ENCODE peak calls at places on chromosomes 11 and 22, in eight cellular contexts. I is lower lobe of right lung, P is IMR-90, O is transverse colon, X is mesothelial cell of epicardium, A is GM10248, D is CD14-positive monocyte, W is HFF-Myc. N is an unnamed sample.

GRCh38 chr11:115084191-115084590 is 405.9 kb downstream of the NXPE2 start:
- DNase-seq in O (no peak), D (no peak), I (no peak), W (no peak), P (no peak), X (no peak), A (no peak), N (no peak)

GRCh38 chr11:38060930-38061329 is 1462.9 kb upstream of the RAG2 start:
- DNase-seq in A (no peak), O (no peak), D (no peak), X (no peak), W (no peak), P (no peak), I (no peak), N (no peak)

GRCh38 chr11:8650401-8650990 is 32.0 kb downstream of the TRIM66 start:
- DNase-seq in P (peak), A (no peak), X (no peak), W (peak), I (no peak), D (no peak), O (no peak), N (no peak)

GRCh38 chr22:35352214-35353111 is 28.4 kb upstream of the HMOX1 start:
- DNase-seq in O (peak), D (peak), P (no peak), A (peak), W (no peak), I (peak), X (no peak), N (no peak)

GRCh38 chr11:44611687-44612437 is 46.4 kb downstream of the CD82 start:
- DNase-seq in X (no peak), A (peak), D (no peak), W (no peak), I (no peak), O (peak), P (no peak), N (no peak)

GRCh38 chr22:49395617-49396016 is 432.1 kb downstream of the BRD1 start:
- DNase-seq in P (no peak), A (no peak), W (no peak), X (peak), I (peak), O (no peak), D (no peak), N (no peak)

GRCh38 chr11:73570415-73571114 is 27.3 kb downstream of the FAM168A start:
- DNase-seq in X (no peak), O (no peak), A (no peak), D (no peak), P (peak), I (no peak), W (no peak), N (no peak)

GRCh38 chr11:17553249-17553546 is 6.1 kb downstream of the OTOG start:
- DNase-seq in W (no peak), P (no peak), D (peak), X (no peak), I (no peak), A (no peak), O (no peak), N (no peak)

GRCh38 chr22:50542416-50542927 is 3.2 kb upstream of the KLHDC7B start:
- DNase-seq in X (no peak), O (peak), W (no peak), A (peak), D (peak), I (no peak), P (no peak), N (no peak)

GRCh38 chr11:10497371-10498021 is 42.4 kb downstream of the AMPD3 start:
- DNase-seq in A (no peak), P (no peak), D (no peak), O (no peak), W (no peak), X (peak), I (no peak), N (no peak)

GRCh38 chr11:15289718-15290117 is 175.0 kb downstream of the INSC start:
- DNase-seq in W (no peak), O (no peak), A (no peak), P (no peak), I (no peak), X (no peak), D (no peak), N (no peak)

GRCh38 chr11:23205156-23205871 is 345.0 kb upstream of the CCDC179 start:
- DNase-seq in D (no peak), I (no peak), A (no peak), W (no peak), P (peak), X (no peak), O (no peak), N (no peak)

GRCh38 chr11:127639916-127640315 is 639.3 kb upstream of the KIRREL3 start:
- DNase-seq in X (no peak), O (no peak), P (peak), W (no peak), I (no peak), D (no peak), A (no peak), N (no peak)

GRCh38 chr11:93532285-93532789 is 10.9 kb downstream of the SMCO4 start:
- DNase-seq in O (no peak), A (no peak), D (no peak), W (no peak), I (no peak), P (peak), X (no peak), N (no peak)

GRCh38 chr11:104078250-104078649 is 41.8 kb downstream of the DDI1 start:
- DNase-seq in W (no peak), D (no peak), I (no peak), P (no peak), O (no peak), A (no peak), X (no peak), N (no peak)

GRCh38 chr22:28826921-28827320 is 26.6 kb upstream of the XBP1 start:
- DNase-seq in I (no peak), W (no peak), A (no peak), X (no peak), P (no peak), D (no peak), O (no peak), N (no peak)

GRCh38 chr11:34846467-34846866 is 69.7 kb downstream of the APIP start:
- DNase-seq in O (no peak), I (no peak), A (no peak), X (no peak), D (no peak), W (no peak), P (no peak), N (no peak)

GRCh38 chr11:124657922-124658321 is 15.6 kb downstream of the SIAE start:
- DNase-seq in W (no peak), X (no peak), A (no peak), I (no peak), O (no peak), D (no peak), P (no peak), N (no peak)

GRCh38 chr11:110376711-110377324 is 52.9 kb upstream of the FDX1 start:
- DNase-seq in X (peak), I (peak), P (peak), A (peak), D (peak), W (peak), O (peak), N (no peak)

GRCh38 chr11:106021181-106021966 is 666 bp downstream of the MSANTD4 start:
- DNase-seq in X (no peak), I (no peak), W (no peak), P (peak), O (no peak), D (no peak), A (no peak), N (no peak)

GRCh38 chr11:3121931-3122774 is 43.0 kb downstream of the OSBPL5 start:
- DNase-seq in P (no peak), W (no peak), X (no peak), A (no peak), D (peak), O (peak), I (peak), N (peak)

GRCh38 chr11:76721755-76722677 is 51.5 kb upstream of the LRRC32 start:
- DNase-seq in W (peak), D (peak), O (peak), I (peak), A (peak), X (peak), P (peak), N (no peak)

GRCh38 chr22:26937213-26937612 is 279.8 kb downstream of the MIAT start:
- DNase-seq in O (no peak), X (no peak), W (no peak), I (no peak), P (no peak), D (no peak), A (no peak), N (no peak)
- TF ChIP-seq CTCF in O (no peak), X (no peak), W (no peak), I (no peak), P (no peak), D (no peak), A (peak), N (peak)

DNA sequence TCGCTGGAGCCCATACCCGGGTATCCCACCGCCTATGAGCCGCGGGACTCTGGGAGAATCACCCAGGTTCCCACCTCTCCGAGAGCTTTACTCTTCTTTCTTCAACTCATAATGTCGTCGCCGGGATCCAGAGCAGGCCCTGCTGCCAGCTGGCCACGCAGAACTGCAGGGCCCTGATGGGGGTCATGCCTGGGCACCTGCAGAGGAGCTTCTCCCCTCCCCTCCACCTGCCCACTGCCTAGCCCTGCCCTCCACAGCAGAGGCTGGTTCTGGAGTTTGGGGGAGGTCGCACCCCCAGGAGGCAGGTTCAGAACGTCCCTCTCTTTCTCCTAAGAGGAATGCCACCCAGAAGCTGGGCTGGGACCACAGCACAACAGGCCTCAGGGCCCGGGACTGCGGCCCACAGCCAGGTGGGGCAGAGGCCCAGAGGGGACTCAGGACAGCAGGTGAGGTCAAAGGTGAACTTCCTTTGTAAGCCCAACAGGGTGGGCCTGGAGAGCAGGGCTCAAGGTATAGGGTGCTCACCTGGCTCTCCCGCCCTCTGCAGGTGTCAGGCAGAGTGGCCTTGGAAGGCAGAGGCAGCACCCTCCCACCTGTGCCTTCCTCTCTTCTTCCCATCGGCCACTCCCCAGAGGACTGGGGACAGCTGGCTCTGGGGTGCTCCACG is 1.9 kb downstream of the SLC25A45 start:
- DNase-seq in O (peak), W (no peak), I (no peak), P (no peak), X (no peak), A (no peak), D (no peak), N (no peak)
- TF ChIP-seq CTCF in O (peak), W (no peak), I (no peak), P (no peak), X (no peak), A (no peak), D (no peak), N (no peak)

GRCh38 chr11:19658344-19658743 is 54.3 kb upstream of the NAV2 start:
- DNase-seq in X (no peak), O (no peak), I (no peak), P (no peak), D (no peak), A (no peak), W (no peak), N (no peak)
- TF ChIP-seq CTCF in X (no peak), O (no peak), I (no peak), P (no peak), D (no peak), A (no peak), W (peak), N (peak)

GRCh38 chr11:46366260-46366659 is 15.2 kb upstream of the MDK start:
- DNase-seq in I (peak), X (no peak), W (no peak), P (no peak), A (no peak), O (no peak), D (no peak), N (no peak)

GRCh38 chr11:46366661-46367161 is 14.8 kb upstream of the MDK start:
- DNase-seq in I (no peak), D (no peak), W (no peak), O (no peak), X (no peak), P (no peak), A (no peak), N (no peak)

GRCh38 chr11:46369458-46370152 is 11.9 kb upstream of the MDK start:
- DNase-seq in O (peak), D (no peak), I (no peak), A (peak), W (no peak), P (peak), X (peak), N (no peak)

GRCh38 chr11:46367244-46367915 is 14.1 kb upstream of the MDK start:
- DNase-seq in P (peak), A (peak), O (peak), D (peak), I (peak), X (peak), W (no peak), N (no peak)

DNA sequence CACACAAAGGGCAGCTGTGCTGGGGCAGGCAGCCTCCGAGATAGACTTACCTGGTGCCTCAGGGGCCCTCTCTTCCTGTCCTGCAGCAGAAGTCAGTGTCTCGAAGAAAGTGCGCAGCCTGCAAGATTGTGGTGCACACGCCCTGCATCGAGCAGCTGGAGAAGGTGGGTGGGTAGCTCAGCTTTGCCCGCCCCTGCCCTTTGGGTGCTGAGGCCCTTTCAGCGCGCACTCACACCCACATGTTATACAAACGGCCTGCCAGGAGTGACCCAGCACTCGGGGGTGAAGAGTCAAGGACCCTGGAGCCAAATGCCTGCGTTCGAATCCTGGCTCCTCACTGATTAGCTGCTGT is 13.6 kb upstream of the MDK start:
- DNase-seq in O (no peak), D (no peak), A (no peak), X (no peak), W (no peak), P (no peak), I (no peak), N (no peak)
- TF ChIP-seq CTCF in O (no peak), D (no peak), A (no peak), X (no peak), W (no peak), P (no peak), I (peak), N (peak)

GRCh38 chr22:40156001-40156516 is 21.7 kb upstream of the TNRC6B start:
- DNase-seq in D (no peak), I (no peak), A (no peak), W (no peak), O (peak), X (no peak), P (peak), N (no peak)
- TF ChIP-seq CTCF in D (no peak), I (peak), A (no peak), W (peak), O (no peak), X (no peak), P (peak), N (peak)

DNA sequence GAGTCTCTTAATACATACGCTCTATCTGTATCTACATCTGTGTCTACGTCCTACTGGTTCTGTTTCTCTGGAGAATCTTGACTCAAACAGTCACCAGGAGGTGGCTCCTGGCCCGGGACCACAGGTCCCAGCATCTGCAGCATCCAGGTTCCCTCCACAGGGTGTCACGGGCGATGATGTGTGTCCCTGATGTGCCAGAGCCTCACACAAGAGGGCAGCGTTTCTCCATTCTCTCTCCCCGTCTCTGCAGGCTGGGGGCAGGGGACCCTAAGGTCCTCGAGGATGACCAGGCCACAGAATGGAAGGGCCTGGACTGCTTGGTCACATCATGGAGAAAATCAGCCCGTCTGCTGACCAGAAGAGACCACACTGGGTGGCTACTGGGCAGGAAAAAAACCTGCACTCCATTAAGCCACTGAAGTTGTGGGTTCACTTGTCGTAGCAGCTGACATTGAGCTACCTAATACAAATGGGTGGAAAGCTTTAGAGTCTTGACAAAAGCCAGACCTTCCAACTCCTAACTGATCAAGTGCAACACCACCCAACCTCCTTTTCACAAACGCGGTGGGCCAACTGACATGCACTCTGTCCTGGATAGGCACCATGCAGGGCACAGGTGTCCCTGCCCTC is 392.5 kb downstream of the CTTN start:
- DNase-seq in D (no peak), I (peak), O (no peak), W (no peak), P (no peak), A (no peak), X (no peak), N (no peak)
- TF ChIP-seq CTCF in D (no peak), I (no peak), O (no peak), W (no peak), P (peak), A (no peak), X (no peak), N (peak)

GRCh38 chr11:108697872-108698473 is 33.1 kb downstream of the DDX10 start:
- DNase-seq in P (peak), I (no peak), D (peak), W (peak), X (no peak), O (peak), A (peak), N (no peak)

GRCh38 chr11:108698844-108699642 is 34.2 kb downstream of the DDX10 start:
- DNase-seq in D (no peak), X (no peak), I (no peak), O (no peak), W (no peak), A (peak), P (no peak), N (no peak)

DNA sequence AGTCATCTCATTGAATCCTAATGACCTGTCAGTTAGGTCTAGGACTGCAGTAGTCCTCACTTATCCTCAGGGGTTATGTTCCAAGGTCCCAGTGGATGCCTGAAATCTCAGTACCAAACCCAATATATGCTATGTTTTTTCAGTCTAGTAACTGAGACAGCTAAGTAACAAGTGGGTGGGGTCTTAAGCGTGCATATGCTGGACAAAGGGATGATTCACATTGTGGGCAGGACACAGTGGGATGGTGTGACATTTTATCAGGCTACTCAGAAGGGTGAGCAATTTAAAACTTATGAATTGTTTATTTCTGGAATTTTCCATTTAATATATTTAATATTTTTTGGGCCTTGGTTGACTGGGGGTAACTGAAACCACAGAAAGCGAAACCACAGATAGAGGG is 29.0 kb downstream of the DDX10 start:
- DNase-seq in P (peak), X (no peak), O (no peak), W (no peak), D (no peak), I (no peak), A (no peak), N (no peak)
- TF ChIP-seq CTCF in P (no peak), X (no peak), O (no peak), W (no peak), D (no peak), I (no peak), A (no peak), N (no peak)

DNA sequence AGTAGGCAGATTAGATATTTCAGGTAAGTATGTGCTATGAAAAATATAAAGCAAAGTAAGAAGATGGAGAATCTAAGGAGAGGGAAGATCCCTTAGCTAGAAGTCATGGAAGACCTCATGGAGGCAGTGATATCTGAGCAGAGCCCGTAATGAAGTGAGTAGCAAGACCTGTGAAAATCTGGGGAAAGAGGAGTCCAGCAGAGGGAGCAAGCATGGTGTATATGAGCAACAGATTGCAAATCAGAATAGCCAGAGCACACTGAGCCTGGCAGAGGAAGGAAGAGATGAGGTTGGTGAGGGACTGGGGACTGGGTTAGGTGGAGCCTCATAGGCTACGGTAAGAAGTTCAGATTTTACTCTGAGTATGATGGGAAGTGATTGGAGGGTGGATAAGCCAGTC is 9.4 kb downstream of the LHFPL7 start:
- DNase-seq in I (no peak), D (no peak), X (no peak), A (no peak), P (no peak), W (no peak), O (no peak), N (no peak)
- TF ChIP-seq CTCF in I (no peak), D (no peak), X (no peak), A (peak), P (no peak), W (peak), O (no peak), N (peak)

GRCh38 chr22:21450858-21451331 is 16.3 kb upstream of the TMEM191C start:
- DNase-seq in O (no peak), W (no peak), D (no peak), X (no peak), I (peak), A (no peak), P (no peak), N (peak)

GRCh38 chr22:21448627-21449416 is 18.4 kb upstream of the TMEM191C start:
- DNase-seq in X (no peak), I (peak), D (no peak), P (no peak), W (no peak), O (no peak), A (no peak), N (peak)

GRCh38 chr22:21449531-21450319 is 17.5 kb upstream of the TMEM191C start:
- DNase-seq in W (no peak), I (peak), A (no peak), X (no peak), O (no peak), P (peak), D (no peak), N (peak)

GRCh38 chr22:21451545-21452520 is 15.4 kb upstream of the TMEM191C start:
- DNase-seq in I (peak), O (no peak), P (no peak), D (no peak), X (no peak), A (no peak), W (no peak), N (peak)

DNA sequence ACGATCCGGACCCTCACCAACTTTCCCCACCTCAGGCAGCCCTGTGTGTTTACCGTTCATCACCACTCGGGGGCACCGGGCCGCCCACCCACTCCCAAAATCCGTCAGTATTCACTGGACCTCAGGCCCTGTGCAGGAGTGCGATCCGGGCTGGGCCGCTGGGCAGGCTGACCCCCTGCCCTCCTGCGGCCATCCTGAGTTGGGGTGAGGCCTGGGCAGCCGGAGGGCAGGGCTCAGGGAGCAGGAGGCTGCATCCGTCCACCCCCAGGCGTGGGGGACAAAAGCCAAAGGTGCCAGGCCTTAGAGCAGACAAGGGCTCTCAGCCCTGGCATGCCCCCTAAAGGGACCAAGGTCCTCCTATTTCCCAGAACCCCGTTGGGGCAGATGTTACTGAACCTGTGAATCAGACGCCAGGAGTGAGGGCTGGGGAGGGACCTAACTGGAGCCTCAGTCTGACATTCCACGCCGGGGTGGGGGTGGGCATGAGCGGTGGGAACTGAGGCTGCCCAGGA is 16.8 kb upstream of the TMEM191C start:
- DNase-seq in D (no peak), W (no peak), I (peak), A (no peak), X (no peak), O (no peak), P (no peak), N (peak)
- TF ChIP-seq CTCF in D (no peak), W (no peak), I (no peak), A (no peak), X (no peak), O (no peak), P (no peak), N (peak)

GRCh38 chr22:48093981-48094380 is 1331.5 kb downstream of the TBC1D22A start:
- DNase-seq in W (no peak), I (no peak), P (no peak), X (no peak), O (no peak), A (no peak), D (no peak), N (no peak)
- TF ChIP-seq CTCF in W (no peak), I (no peak), P (no peak), X (no peak), O (no peak), A (no peak), D (no peak), N (no peak)

N was measured in chondrocyte.